ENCODE peak calls at places on chromosomes 3 and 15, in four cellular contexts. Q is hippocampal formation, Y is HEK293T, X is fibroblast of the aortic adventitia. R is an unnamed sample.

GRCh38 chr15:101239724-101240136 is 12.1 kb downstream of the CHSY1 start:
- DNase-seq in Y (no peak), X (no peak), Q (no peak), R (no peak)

GRCh38 chr3:32374788-32375595 is 16.7 kb upstream of the CMTM7 start:
- DNase-seq in X (peak; percentile 86), Q (no peak), Y (peak; percentile 60), R (peak; percentile 84)

GRCh38 chr3:17091895-17092294 is 207.1 kb downstream of the PLCL2 start:
- DNase-seq in X (peak; percentile 33), Y (no peak), Q (no peak), R (no peak)

GRCh38 chr15:82146990-82147461 is 101.2 kb upstream of the MEX3B start:
- DNase-seq in Q (no peak), Y (no peak), X (peak; percentile 83), R (peak; percentile 96)

GRCh38 chr15:42846647-42847046 is 73.9 kb downstream of the TTBK2 start:
- DNase-seq in Q (no peak), X (no peak), Y (no peak), R (no peak)

GRCh38 chr15:80979538-80980200 is 9.9 kb downstream of the MESD start:
- DNase-seq in X (no peak), Y (no peak), Q (no peak), R (no peak)

GRCh38 chr3:127143172-127143571 is 49.8 kb upstream of the PRR23E start:
- DNase-seq in X (no peak), Q (no peak), Y (no peak), R (no peak)

GRCh38 chr3:157127268-157127667 is 32.7 kb downstream of the CCNL1 start:
- DNase-seq in X (no peak), Q (no peak), Y (no peak), R (no peak)

GRCh38 chr3:71537211-71537611 is 46.3 kb downstream of the FOXP1 start:
- DNase-seq in Q (no peak), Y (no peak), X (peak; percentile 98), R (peak; percentile 75)

GRCh38 chr3:108125550-108126071 is 34.8 kb upstream of the CD47 start:
- DNase-seq in X (no peak), Q (no peak), Y (no peak), R (no peak)

GRCh38 chr15:24819680-24820079 is 135.1 kb upstream of the SNRPN start:
- DNase-seq in Q (no peak), Y (no peak), X (no peak), R (no peak)

GRCh38 chr15:62068071-62068786 is 1.5 kb downstream of the C2CD4A start:
- DNase-seq in Y (peak; percentile 9), X (peak; percentile 13), Q (peak; percentile 6), R (peak; percentile 65)

GRCh38 chr3:70981252-70981933 is 602.1 kb downstream of the FOXP1 start:
- DNase-seq in Q (no peak), Y (no peak), X (no peak), R (peak; percentile 37)

GRCh38 chr3:152853196-152853595 is 18.3 kb downstream of the P2RY1 start:
- DNase-seq in X (peak; percentile 35), Y (no peak), Q (no peak), R (no peak)

GRCh38 chr3:189687475-189687874 is 56.3 kb downstream of the TP63 start:
- DNase-seq in Q (no peak), X (no peak), Y (no peak), R (no peak)

R was measured in myocyte.